ENCODE peak calls at places on chromosomes 16 and 17, in five cellular contexts. I is IMR-90, R is breast epithelium, N is prostate gland, K is lower leg skin. U is an unnamed sample.

GRCh38 chr17:9862191-9862590 is 36.5 kb downstream of the GLP2R start:
- DNase-seq in I (peak; percentile 2), R (no peak), N (no peak), K (peak; percentile 32), U (no peak)

GRCh38 chr16:27853101-27853500 is 210.4 kb downstream of the GSG1L start:
- DNase-seq in I (no peak), R (no peak), N (no peak), K (no peak), U (no peak)

GRCh38 chr17:28574536-28574935 is 2.2 kb downstream of the ALDOC start:
- DNase-seq in I (no peak), R (no peak), N (no peak), K (no peak), U (no peak)

GRCh38 chr17:27384261-27384701 is 72.0 kb upstream of the KSR1 start:
- DNase-seq in I (peak; percentile 96), R (peak; percentile 82), N (peak; percentile 66), K (peak; percentile 76), U (no peak)

GRCh38 chr16:52786105-52786504 is 239.2 kb upstream of the TOX3 start:
- DNase-seq in I (no peak), R (no peak), N (no peak), K (no peak), U (no peak)

GRCh38 chr17:68169840-68170239 is 78.0 kb upstream of the AMZ2 start:
- DNase-seq in I (no peak), R (no peak), N (no peak), K (no peak), U (no peak)

GRCh38 chr16:84340305-84341040 is 27.9 kb upstream of the ATP2C2 start:
- DNase-seq in I (no peak), R (peak; percentile 68), N (peak; percentile 89), K (no peak), U (no peak)

GRCh38 chr16:78669994-78670393 is 570.5 kb downstream of the WWOX start:
- DNase-seq in I (no peak), R (peak; percentile 28), N (no peak), K (no peak), U (no peak)

GRCh38 chr17:48816774-48817590 is at the start of gene TTLL6:
- DNase-seq in I (peak; percentile 56), R (peak; percentile 79), N (peak; percentile 91), K (peak; percentile 96), U (peak; percentile 57)

GRCh38 chr17:13024526-13025263 is 6.9 kb upstream of the ELAC2 start:
- DNase-seq in I (peak; percentile 52), R (no peak), N (peak; percentile 13), K (peak; percentile 91), U (peak; percentile 51)

GRCh38 chr17:50661348-50661747 is 26.7 kb downstream of the ABCC3 start:
- DNase-seq in I (no peak), R (no peak), N (no peak), K (no peak), U (no peak)

GRCh38 chr16:88669986-88670385 is 7.1 kb upstream of the MVD start:
- DNase-seq in I (no peak), R (no peak), N (no peak), K (no peak), U (no peak)

GRCh38 chr17:50558955-50559614 is 1.4 kb upstream of the CACNA1G start:
- DNase-seq in I (no peak), R (no peak), N (no peak), K (no peak), U (no peak)

GRCh38 chr16:311725-312124 is 28.8 kb downstream of the PDIA2 start:
- DNase-seq in I (no peak), R (no peak), N (no peak), K (no peak), U (no peak)

GRCh38 chr17:77840156-77840555 is 118.3 kb upstream of the TNRC6C start:
- DNase-seq in I (peak; percentile 39), R (no peak), N (no peak), K (no peak), U (no peak)

GRCh38 chr16:82229800-82230619 is 60.0 kb upstream of the MPHOSPH6 start:
- DNase-seq in I (peak; percentile 70), R (peak; percentile 61), N (peak; percentile 72), K (peak; percentile 91), U (peak; percentile 27)

GRCh38 chr16:66872927-66873684 is 7.2 kb upstream of the PDP2 start:
- DNase-seq in I (peak; percentile 100), R (peak; percentile 80), N (peak; percentile 74), K (peak; percentile 98), U (peak; percentile 77)
- TF ChIP-seq POLR2A in I (no peak), R (no peak), N (no peak), K (no peak), U (no peak)

DNA sequence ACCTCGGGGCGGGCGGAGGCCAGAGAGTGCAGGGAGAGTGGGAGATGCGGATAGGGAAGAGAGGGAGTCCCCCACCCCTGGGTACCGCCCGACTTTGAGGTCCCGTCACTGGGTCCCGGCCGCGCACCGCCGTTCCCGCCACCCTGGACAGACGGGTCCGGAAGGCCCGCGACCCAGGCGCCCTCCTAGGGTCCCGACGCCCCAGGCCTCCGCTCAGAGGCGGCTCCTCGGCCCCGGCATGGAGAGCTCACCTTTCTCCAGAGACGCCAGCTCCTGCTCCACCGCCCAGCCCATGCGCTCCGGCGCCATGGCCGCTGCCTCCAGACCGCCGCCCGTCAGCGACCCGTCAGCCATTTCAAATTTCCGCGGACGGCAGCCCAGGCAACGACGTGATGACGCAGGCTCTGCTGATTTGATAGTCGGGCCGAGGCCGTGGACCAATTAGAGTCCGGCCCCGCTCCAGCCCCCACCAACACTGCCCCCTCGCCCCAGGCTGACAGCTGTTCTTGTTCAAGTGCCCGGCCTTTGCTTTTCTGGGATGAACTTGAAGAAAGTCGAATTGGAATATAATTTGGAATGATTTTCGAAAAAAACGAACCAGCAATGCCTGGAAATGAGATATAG is at the start of gene SHCBP1:
- DNase-seq in I (peak; percentile 84), R (peak; percentile 71), N (peak; percentile 46), K (peak; percentile 95), U (peak; percentile 70)
- TF ChIP-seq POLR2A in I (peak; percentile 52), R (no peak), N (no peak), K (no peak), U (no peak)

GRCh38 chr17:40518401-40519088 is 17.1 kb upstream of the TNS4 start:
- DNase-seq in I (no peak), R (no peak), N (no peak), K (peak; percentile 85), U (no peak)

GRCh38 chr17:40519089-40519775 is 17.8 kb upstream of the TNS4 start:
- DNase-seq in I (no peak), R (no peak), N (no peak), K (peak; percentile 72), U (no peak)

GRCh38 chr17:40516581-40517285 is 15.3 kb upstream of the TNS4 start:
- DNase-seq in I (no peak), R (no peak), N (no peak), K (peak; percentile 82), U (no peak)

GRCh38 chr17:40517286-40517662 is 15.9 kb upstream of the TNS4 start:
- DNase-seq in I (no peak), R (no peak), N (no peak), K (no peak), U (no peak)

GRCh38 chr17:40517981-40518380 is 16.6 kb upstream of the TNS4 start:
- DNase-seq in I (no peak), R (no peak), N (no peak), K (peak; percentile 67), U (no peak)
- TF ChIP-seq POLR2A in I (no peak), R (no peak), N (no peak), K (no peak), U (no peak)

DNA sequence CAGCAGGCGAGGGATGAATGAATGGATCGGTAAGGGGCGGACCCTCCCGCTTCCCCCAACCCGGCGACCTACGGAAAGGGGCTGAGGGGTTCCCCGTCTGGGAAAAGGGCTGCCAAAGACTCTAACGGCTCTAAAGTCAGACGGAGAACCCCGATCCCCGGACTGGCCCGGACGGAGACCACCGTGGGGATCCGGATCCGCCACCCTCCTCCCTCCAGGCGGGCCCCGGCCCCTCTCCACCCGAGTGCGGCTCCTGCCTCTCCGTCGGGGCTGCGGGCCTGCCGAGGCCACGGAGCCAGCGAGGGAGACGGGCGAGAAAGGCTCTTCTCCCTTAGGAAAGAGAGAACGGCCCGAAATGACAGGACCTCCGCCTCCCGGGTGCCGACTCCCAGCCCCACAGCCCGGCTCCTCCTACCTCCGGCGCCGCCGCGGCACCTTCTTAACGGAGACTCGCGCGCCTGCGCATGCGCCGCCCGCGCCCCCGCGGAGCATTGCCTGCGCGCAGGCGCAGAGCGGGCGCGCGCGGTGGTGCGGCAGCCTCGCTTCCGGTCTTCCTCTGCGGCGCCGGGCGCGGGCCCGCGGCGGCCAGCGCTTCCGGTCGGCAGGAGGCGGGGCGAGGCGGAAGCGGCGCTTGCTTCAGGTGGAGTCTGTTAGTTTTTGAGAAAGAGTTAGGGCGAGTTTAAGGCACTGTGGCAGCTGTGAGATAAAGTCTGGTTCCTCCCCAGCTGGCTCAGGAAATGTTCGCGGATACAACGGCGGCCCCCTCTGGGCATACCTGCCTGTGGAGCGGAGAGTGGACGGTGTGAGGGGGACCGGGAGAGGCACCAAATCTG is at the start of gene SLX4:
- DNase-seq in I (peak; percentile 86), R (peak; percentile 86), N (peak; percentile 87), K (peak; percentile 96), U (peak; percentile 68)
- TF ChIP-seq POLR2A in I (peak; percentile 58), R (no peak), N (peak; percentile 85), K (no peak), U (peak; percentile 49)

GRCh38 chr17:16430650-16431049 is 15.3 kb downstream of the TRPV2 start:
- DNase-seq in I (no peak), R (no peak), N (no peak), K (no peak), U (no peak)
- TF ChIP-seq POLR2A in I (no peak), R (no peak), N (no peak), K (no peak), U (no peak)

GRCh38 chr17:8829036-8829941 is 30.1 kb upstream of the MFSD6L start:
- DNase-seq in I (no peak), R (no peak), N (no peak), K (peak; percentile 62), U (no peak)
- TF ChIP-seq POLR2A in I (no peak), R (no peak), N (no peak), K (no peak), U (no peak)

DNA sequence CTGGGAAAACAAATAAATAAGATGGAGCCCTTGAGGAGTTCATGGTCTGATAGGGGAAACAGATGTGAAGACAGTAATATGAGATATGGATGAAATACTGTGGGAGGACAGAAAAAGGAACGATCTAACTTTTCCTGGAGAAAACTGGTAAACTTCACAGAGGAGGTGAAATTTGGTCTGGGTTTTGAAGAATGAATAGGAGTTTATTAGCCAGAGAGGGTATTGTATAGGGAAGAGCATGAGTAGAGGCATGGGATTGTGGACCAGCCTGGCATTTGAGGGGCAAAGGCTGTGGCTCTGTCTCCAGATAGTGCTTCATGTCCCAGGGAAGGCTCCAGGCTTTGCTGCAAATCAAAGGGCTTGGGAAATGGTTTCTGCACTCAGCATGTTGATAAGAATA is 1.6 kb downstream of the LPO start:
- DNase-seq in I (no peak), R (no peak), N (no peak), K (no peak), U (no peak)
- TF ChIP-seq POLR2A in I (no peak), R (no peak), N (no peak), K (no peak), U (no peak)

DNA sequence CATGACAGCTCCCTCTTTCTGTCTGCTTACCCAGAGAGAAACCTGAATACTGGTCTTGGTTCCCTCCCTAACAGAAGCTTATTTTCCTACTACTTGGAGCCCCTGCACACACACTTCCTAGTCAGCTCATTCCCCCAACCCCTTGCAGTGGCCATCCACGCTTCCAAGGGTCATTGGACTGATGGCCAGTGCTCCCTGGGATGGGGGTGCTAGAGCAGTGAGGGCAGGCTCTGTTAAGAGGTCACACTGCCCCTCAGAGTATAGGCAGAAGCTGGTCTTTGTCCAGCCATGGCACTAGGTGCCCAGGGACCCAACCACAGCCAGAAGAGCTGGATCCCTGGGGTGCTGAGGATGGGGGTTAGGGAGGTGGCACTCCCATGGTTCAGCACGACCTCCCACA is 12.5 kb downstream of the DRC3 start:
- DNase-seq in I (no peak), R (no peak), N (no peak), K (no peak), U (no peak)
- TF ChIP-seq POLR2A in I (no peak), R (no peak), N (no peak), K (no peak), U (no peak)

U was measured in tibial nerve.